ENCODE peak calls at places on chromosomes 16 and 17, in eight cellular contexts. S is NCI-H1436 treated with DMSO at 0.1 percent for 48 hours; O is omental fat pad; F is cardiac septum; Q is esophagus squamous epithelium; G is HS-27A; I is NCI-H774; K is stimulated activated naive CD4-positive, alpha-beta T cell. M is an unnamed sample.

GRCh38 chr16:49756971-49757743 is 98.8 kb downstream of the ZNF423 start:
- DNase-seq in I (no peak), Q (no peak), O (no peak), K (no peak), F (no peak), S (no peak), G (no peak), M (no peak)

GRCh38 chr17:77640916-77641605 is 317.4 kb upstream of the TNRC6C start:
- DNase-seq in K (no peak), S (no peak), I (no peak), G (no peak), Q (no peak), F (no peak), O (no peak), M (peak; percentile 28)

GRCh38 chr17:76390003-76390421 is 5.6 kb downstream of the SPHK1 start:
- DNase-seq in I (no peak), Q (no peak), K (no peak), O (no peak), S (no peak), G (no peak), F (no peak), M (no peak)

GRCh38 chr16:4680673-4681470 is 12.5 kb upstream of the NUDT16L1 start:
- DNase-seq in O (no peak), S (no peak), Q (no peak), G (no peak), F (peak; percentile 88), I (no peak), K (no peak), M (peak; percentile 80)

GRCh38 chr17:10754109-10754508 is 24.3 kb upstream of the TMEM220 start:
- DNase-seq in Q (no peak), O (no peak), G (no peak), I (no peak), F (no peak), S (no peak), K (no peak), M (no peak)

GRCh38 chr16:65576631-65577030 is 454.8 kb upstream of the CDH11 start:
- DNase-seq in K (no peak), I (no peak), G (no peak), F (no peak), S (no peak), O (no peak), Q (no peak), M (no peak)

GRCh38 chr16:1990336-1991134 is 765 bp downstream of the SYNGR3 start:
- DNase-seq in K (peak; percentile 37), S (no peak), G (no peak), I (no peak), Q (no peak), O (no peak), F (no peak), M (no peak)

GRCh38 chr17:79991924-79992656 is 43.6 kb downstream of the TBC1D16 start:
- DNase-seq in S (no peak), F (no peak), G (no peak), Q (no peak), O (no peak), K (peak; percentile 44), I (peak; percentile 38), M (no peak)

GRCh38 chr17:30368896-30369720 is 9.6 kb upstream of the CPD start:
- DNase-seq in G (no peak), F (no peak), S (no peak), O (no peak), I (peak; percentile 60), Q (no peak), K (no peak), M (no peak)

GRCh38 chr16:3961449-3961849 is 80.9 kb upstream of the CREBBP start:
- DNase-seq in O (no peak), S (no peak), K (no peak), G (no peak), Q (no peak), I (no peak), F (no peak), M (no peak)

GRCh38 chr16:1079786-1080525 is 7.4 kb downstream of the SSTR5 start:
- DNase-seq in G (no peak), F (no peak), K (no peak), Q (no peak), S (no peak), O (no peak), I (no peak), M (no peak)

GRCh38 chr17:64016248-64016784 is 4.1 kb downstream of the ICAM2 start:
- DNase-seq in O (no peak), I (no peak), Q (no peak), S (no peak), G (no peak), F (no peak), K (peak; percentile 37), M (no peak)

GRCh38 chr17:77323413-77324171 is 182.8 kb downstream of the SEC14L1 start:
- DNase-seq in Q (no peak), S (no peak), G (no peak), I (no peak), K (peak; percentile 33), F (peak; percentile 75), O (peak; percentile 22), M (peak; percentile 79)

GRCh38 chr16:25568991-25569390 is 122.8 kb upstream of the HS3ST4 start:
- DNase-seq in G (no peak), I (no peak), O (no peak), F (no peak), S (no peak), K (no peak), Q (peak; percentile 0), M (no peak)

GRCh38 chr17:68775338-68775737 is 174.2 kb upstream of the FAM20A start:
- DNase-seq in G (no peak), O (no peak), I (no peak), K (no peak), S (no peak), Q (no peak), F (no peak), M (no peak)

GRCh38 chr17:5705081-5705875 is 121.0 kb upstream of the NLRP1 start:
- DNase-seq in F (no peak), K (no peak), G (no peak), O (no peak), Q (no peak), I (no peak), S (no peak), M (no peak)

GRCh38 chr16:46568472-46569230 is 52.5 kb downstream of the SHCBP1 start:
- DNase-seq in F (no peak), I (no peak), S (no peak), O (no peak), Q (no peak), G (no peak), K (no peak), M (no peak)

GRCh38 chr16:68072038-68072695 is 13.0 kb upstream of the NFATC3 start:
- DNase-seq in S (no peak), O (no peak), F (no peak), K (no peak), G (no peak), I (no peak), Q (no peak), M (no peak)

GRCh38 chr16:69348222-69348621 is 3.4 kb downstream of the TMED6 start:
- DNase-seq in I (no peak), O (no peak), G (no peak), K (no peak), S (no peak), Q (no peak), F (no peak), M (no peak)

M was measured in upper lobe of right lung.